ENCODE peak calls at places on chromosome 18, in five cellular contexts. One of them, this sample, is unnamed.

GRCh38 chr18:69239849-69240248 is 160.8 kb upstream of the DOK6 start:
- DNase-seq in HT-29: no peak
- DNase-seq in stimulated activated CD8-positive, alpha-beta memory T cell treated with anti-CD3 and anti-CD28 coated beads, Interleukin-7, amount 100 ng/mL, for 24 hours: no peak
- DNase-seq in SW480: no peak
- DNase-seq in activated CD4-positive, alpha-beta T cell treated with anti-CD3 and anti-CD28 coated beads, Interleukin-2, amount 50 U/mL, for 1 hour: no peak
- DNase-seq in this sample: no peak

GRCh38 chr18:6920099-6920955 is 190.8 kb downstream of the ARHGAP28 start:
- DNase-seq in activated CD4-positive, alpha-beta T cell treated with anti-CD3 and anti-CD28 coated beads, Interleukin-2, amount 50 U/mL, for 1 hour: no peak
- DNase-seq in stimulated activated CD8-positive, alpha-beta memory T cell treated with anti-CD3 and anti-CD28 coated beads, Interleukin-7, amount 100 ng/mL, for 24 hours: no peak
- DNase-seq in SW480: peak
- DNase-seq in HT-29: peak
- DNase-seq in this sample: no peak

GRCh38 chr18:10140461-10140911 is 226.7 kb downstream of the VAPA start:
- DNase-seq in HT-29: no peak
- DNase-seq in activated CD4-positive, alpha-beta T cell treated with anti-CD3 and anti-CD28 coated beads, Interleukin-2, amount 50 U/mL, for 1 hour: no peak
- DNase-seq in SW480: peak
- DNase-seq in stimulated activated CD8-positive, alpha-beta memory T cell treated with anti-CD3 and anti-CD28 coated beads, Interleukin-7, amount 100 ng/mL, for 24 hours: no peak
- DNase-seq in this sample: no peak

GRCh38 chr18:56953444-56953843 is 193.4 kb upstream of the BOD1L2 start:
- DNase-seq in stimulated activated CD8-positive, alpha-beta memory T cell treated with anti-CD3 and anti-CD28 coated beads, Interleukin-7, amount 100 ng/mL, for 24 hours: no peak
- DNase-seq in SW480: no peak
- DNase-seq in HT-29: no peak
- DNase-seq in activated CD4-positive, alpha-beta T cell treated with anti-CD3 and anti-CD28 coated beads, Interleukin-2, amount 50 U/mL, for 1 hour: no peak
- DNase-seq in this sample: no peak

GRCh38 chr18:35142270-35142605 is 98.6 kb upstream of the ZNF397 start:
- DNase-seq in activated CD4-positive, alpha-beta T cell treated with anti-CD3 and anti-CD28 coated beads, Interleukin-2, amount 50 U/mL, for 1 hour: no peak
- DNase-seq in stimulated activated CD8-positive, alpha-beta memory T cell treated with anti-CD3 and anti-CD28 coated beads, Interleukin-7, amount 100 ng/mL, for 24 hours: no peak
- DNase-seq in SW480: no peak
- DNase-seq in HT-29: no peak
- DNase-seq in this sample: no peak

GRCh38 chr18:75309564-75309963 is 99.0 kb downstream of the TSHZ1 start:
- DNase-seq in stimulated activated CD8-positive, alpha-beta memory T cell treated with anti-CD3 and anti-CD28 coated beads, Interleukin-7, amount 100 ng/mL, for 24 hours: no peak
- DNase-seq in SW480: no peak
- DNase-seq in activated CD4-positive, alpha-beta T cell treated with anti-CD3 and anti-CD28 coated beads, Interleukin-2, amount 50 U/mL, for 1 hour: no peak
- DNase-seq in HT-29: no peak
- DNase-seq in this sample: no peak

GRCh38 chr18:59022167-59022945 is 117.3 kb upstream of the SEC11C start:
- DNase-seq in HT-29: no peak
- DNase-seq in activated CD4-positive, alpha-beta T cell treated with anti-CD3 and anti-CD28 coated beads, Interleukin-2, amount 50 U/mL, for 1 hour: no peak
- DNase-seq in stimulated activated CD8-positive, alpha-beta memory T cell treated with anti-CD3 and anti-CD28 coated beads, Interleukin-7, amount 100 ng/mL, for 24 hours: no peak
- DNase-seq in SW480: no peak
- DNase-seq in this sample: no peak

GRCh38 chr18:61086657-61087056 is 246.6 kb upstream of the CDH20 start:
- DNase-seq in activated CD4-positive, alpha-beta T cell treated with anti-CD3 and anti-CD28 coated beads, Interleukin-2, amount 50 U/mL, for 1 hour: no peak
- DNase-seq in SW480: no peak
- DNase-seq in stimulated activated CD8-positive, alpha-beta memory T cell treated with anti-CD3 and anti-CD28 coated beads, Interleukin-7, amount 100 ng/mL, for 24 hours: no peak
- DNase-seq in HT-29: no peak
- DNase-seq in this sample: no peak

GRCh38 chr18:46663539-46663938 is 6.5 kb upstream of the LOXHD1 start:
- DNase-seq in SW480: no peak
- DNase-seq in HT-29: no peak
- DNase-seq in stimulated activated CD8-positive, alpha-beta memory T cell treated with anti-CD3 and anti-CD28 coated beads, Interleukin-7, amount 100 ng/mL, for 24 hours: no peak
- DNase-seq in activated CD4-positive, alpha-beta T cell treated with anti-CD3 and anti-CD28 coated beads, Interleukin-2, amount 50 U/mL, for 1 hour: no peak
- DNase-seq in this sample: no peak

GRCh38 chr18:48705043-48705442 is 166.2 kb downstream of the CTIF start:
- DNase-seq in HT-29: no peak
- DNase-seq in stimulated activated CD8-positive, alpha-beta memory T cell treated with anti-CD3 and anti-CD28 coated beads, Interleukin-7, amount 100 ng/mL, for 24 hours: no peak
- DNase-seq in SW480: no peak
- DNase-seq in activated CD4-positive, alpha-beta T cell treated with anti-CD3 and anti-CD28 coated beads, Interleukin-2, amount 50 U/mL, for 1 hour: no peak
- DNase-seq in this sample: no peak

GRCh38 chr18:70450658-70451253 is 161.9 kb downstream of the SOCS6 start:
- DNase-seq in activated CD4-positive, alpha-beta T cell treated with anti-CD3 and anti-CD28 coated beads, Interleukin-2, amount 50 U/mL, for 1 hour: no peak
- DNase-seq in stimulated activated CD8-positive, alpha-beta memory T cell treated with anti-CD3 and anti-CD28 coated beads, Interleukin-7, amount 100 ng/mL, for 24 hours: no peak
- DNase-seq in SW480: peak
- DNase-seq in HT-29: peak
- DNase-seq in this sample: peak

GRCh38 chr18:48106976-48107781 is 176.7 kb upstream of the SMAD2 start:
- DNase-seq in SW480: no peak
- DNase-seq in stimulated activated CD8-positive, alpha-beta memory T cell treated with anti-CD3 and anti-CD28 coated beads, Interleukin-7, amount 100 ng/mL, for 24 hours: no peak
- DNase-seq in HT-29: no peak
- DNase-seq in activated CD4-positive, alpha-beta T cell treated with anti-CD3 and anti-CD28 coated beads, Interleukin-2, amount 50 U/mL, for 1 hour: no peak
- DNase-seq in this sample: no peak

GRCh38 chr18:374735-375168 is 106.9 kb upstream of the THOC1 start:
- DNase-seq in activated CD4-positive, alpha-beta T cell treated with anti-CD3 and anti-CD28 coated beads, Interleukin-2, amount 50 U/mL, for 1 hour: no peak
- DNase-seq in SW480: no peak
- DNase-seq in HT-29: no peak
- DNase-seq in stimulated activated CD8-positive, alpha-beta memory T cell treated with anti-CD3 and anti-CD28 coated beads, Interleukin-7, amount 100 ng/mL, for 24 hours: no peak
- DNase-seq in this sample: no peak

GRCh38 chr18:666177-666576 is 8.7 kb downstream of the TYMS start:
- DNase-seq in stimulated activated CD8-positive, alpha-beta memory T cell treated with anti-CD3 and anti-CD28 coated beads, Interleukin-7, amount 100 ng/mL, for 24 hours: no peak
- DNase-seq in SW480: no peak
- DNase-seq in HT-29: no peak
- DNase-seq in activated CD4-positive, alpha-beta T cell treated with anti-CD3 and anti-CD28 coated beads, Interleukin-2, amount 50 U/mL, for 1 hour: no peak
- DNase-seq in this sample: no peak

GRCh38 chr18:11987527-11987926 is 6.2 kb downstream of the IMPA2 start:
- DNase-seq in stimulated activated CD8-positive, alpha-beta memory T cell treated with anti-CD3 and anti-CD28 coated beads, Interleukin-7, amount 100 ng/mL, for 24 hours: no peak
- DNase-seq in HT-29: no peak
- DNase-seq in activated CD4-positive, alpha-beta T cell treated with anti-CD3 and anti-CD28 coated beads, Interleukin-2, amount 50 U/mL, for 1 hour: no peak
- DNase-seq in SW480: no peak
- DNase-seq in this sample: no peak

GRCh38 chr18:11203998-11204397 is 54.6 kb upstream of the PIEZO2 start:
- DNase-seq in activated CD4-positive, alpha-beta T cell treated with anti-CD3 and anti-CD28 coated beads, Interleukin-2, amount 50 U/mL, for 1 hour: no peak
- DNase-seq in HT-29: no peak
- DNase-seq in SW480: no peak
- DNase-seq in stimulated activated CD8-positive, alpha-beta memory T cell treated with anti-CD3 and anti-CD28 coated beads, Interleukin-7, amount 100 ng/mL, for 24 hours: no peak
- DNase-seq in this sample: no peak

GRCh38 chr18:46313521-46313920 is 209.3 kb downstream of the HAUS1 start:
- DNase-seq in activated CD4-positive, alpha-beta T cell treated with anti-CD3 and anti-CD28 coated beads, Interleukin-2, amount 50 U/mL, for 1 hour: no peak
- DNase-seq in SW480: no peak
- DNase-seq in HT-29: no peak
- DNase-seq in stimulated activated CD8-positive, alpha-beta memory T cell treated with anti-CD3 and anti-CD28 coated beads, Interleukin-7, amount 100 ng/mL, for 24 hours: no peak
- DNase-seq in this sample: no peak

GRCh38 chr18:67854340-67854739 is 337.8 kb upstream of the DSEL start:
- DNase-seq in SW480: no peak
- DNase-seq in HT-29: no peak
- DNase-seq in stimulated activated CD8-positive, alpha-beta memory T cell treated with anti-CD3 and anti-CD28 coated beads, Interleukin-7, amount 100 ng/mL, for 24 hours: no peak
- DNase-seq in activated CD4-positive, alpha-beta T cell treated with anti-CD3 and anti-CD28 coated beads, Interleukin-2, amount 50 U/mL, for 1 hour: no peak
- DNase-seq in this sample: no peak

GRCh38 chr18:23337599-23338444 is 115.3 kb upstream of the RIOK3 start:
- DNase-seq in stimulated activated CD8-positive, alpha-beta memory T cell treated with anti-CD3 and anti-CD28 coated beads, Interleukin-7, amount 100 ng/mL, for 24 hours: no peak
- DNase-seq in SW480: peak
- DNase-seq in activated CD4-positive, alpha-beta T cell treated with anti-CD3 and anti-CD28 coated beads, Interleukin-2, amount 50 U/mL, for 1 hour: no peak
- DNase-seq in HT-29: peak
- DNase-seq in this sample: peak

GRCh38 chr18:48781041-48781989 is 169.4 kb downstream of the SMAD7 start:
- DNase-seq in HT-29: no peak
- DNase-seq in stimulated activated CD8-positive, alpha-beta memory T cell treated with anti-CD3 and anti-CD28 coated beads, Interleukin-7, amount 100 ng/mL, for 24 hours: no peak
- DNase-seq in SW480: no peak
- DNase-seq in activated CD4-positive, alpha-beta T cell treated with anti-CD3 and anti-CD28 coated beads, Interleukin-2, amount 50 U/mL, for 1 hour: no peak
- DNase-seq in this sample: no peak

GRCh38 chr18:38575023-38575422 is 1009.4 kb upstream of the CELF4 start:
- DNase-seq in HT-29: no peak
- DNase-seq in activated CD4-positive, alpha-beta T cell treated with anti-CD3 and anti-CD28 coated beads, Interleukin-2, amount 50 U/mL, for 1 hour: no peak
- DNase-seq in stimulated activated CD8-positive, alpha-beta memory T cell treated with anti-CD3 and anti-CD28 coated beads, Interleukin-7, amount 100 ng/mL, for 24 hours: no peak
- DNase-seq in SW480: no peak
- DNase-seq in this sample: no peak

GRCh38 chr18:9380571-9381390 is 46.2 kb downstream of the TWSG1 start:
- DNase-seq in SW480: no peak
- DNase-seq in HT-29: no peak
- DNase-seq in activated CD4-positive, alpha-beta T cell treated with anti-CD3 and anti-CD28 coated beads, Interleukin-2, amount 50 U/mL, for 1 hour: no peak
- DNase-seq in stimulated activated CD8-positive, alpha-beta memory T cell treated with anti-CD3 and anti-CD28 coated beads, Interleukin-7, amount 100 ng/mL, for 24 hours: no peak
- DNase-seq in this sample: peak

GRCh38 chr18:5317186-5317585 is 21.7 kb upstream of the ZBTB14 start:
- DNase-seq in activated CD4-positive, alpha-beta T cell treated with anti-CD3 and anti-CD28 coated beads, Interleukin-2, amount 50 U/mL, for 1 hour: no peak
- DNase-seq in HT-29: no peak
- DNase-seq in stimulated activated CD8-positive, alpha-beta memory T cell treated with anti-CD3 and anti-CD28 coated beads, Interleukin-7, amount 100 ng/mL, for 24 hours: no peak
- DNase-seq in SW480: no peak
- DNase-seq in this sample: no peak

GRCh38 chr18:40413160-40413559 is 1541.9 kb upstream of the PIK3C3 start:
- DNase-seq in SW480: peak
- DNase-seq in stimulated activated CD8-positive, alpha-beta memory T cell treated with anti-CD3 and anti-CD28 coated beads, Interleukin-7, amount 100 ng/mL, for 24 hours: no peak
- DNase-seq in HT-29: peak
- DNase-seq in activated CD4-positive, alpha-beta T cell treated with anti-CD3 and anti-CD28 coated beads, Interleukin-2, amount 50 U/mL, for 1 hour: no peak
- DNase-seq in this sample: peak

GRCh38 chr18:28409811-28410210 is 232.9 kb upstream of the CDH2 start:
- DNase-seq in SW480: no peak
- DNase-seq in stimulated activated CD8-positive, alpha-beta memory T cell treated with anti-CD3 and anti-CD28 coated beads, Interleukin-7, amount 100 ng/mL, for 24 hours: no peak
- DNase-seq in activated CD4-positive, alpha-beta T cell treated with anti-CD3 and anti-CD28 coated beads, Interleukin-2, amount 50 U/mL, for 1 hour: no peak
- DNase-seq in HT-29: no peak
- DNase-seq in this sample: no peak

GRCh38 chr18:75107931-75108276 is 101.0 kb downstream of the PTGR3 start:
- DNase-seq in HT-29: no peak
- DNase-seq in SW480: no peak
- DNase-seq in stimulated activated CD8-positive, alpha-beta memory T cell treated with anti-CD3 and anti-CD28 coated beads, Interleukin-7, amount 100 ng/mL, for 24 hours: no peak
- DNase-seq in activated CD4-positive, alpha-beta T cell treated with anti-CD3 and anti-CD28 coated beads, Interleukin-2, amount 50 U/mL, for 1 hour: no peak
- DNase-seq in this sample: no peak

GRCh38 chr18:23355206-23355605 is 97.9 kb upstream of the RIOK3 start:
- DNase-seq in stimulated activated CD8-positive, alpha-beta memory T cell treated with anti-CD3 and anti-CD28 coated beads, Interleukin-7, amount 100 ng/mL, for 24 hours: no peak
- DNase-seq in activated CD4-positive, alpha-beta T cell treated with anti-CD3 and anti-CD28 coated beads, Interleukin-2, amount 50 U/mL, for 1 hour: no peak
- DNase-seq in SW480: no peak
- DNase-seq in HT-29: no peak
- DNase-seq in this sample: no peak

GRCh38 chr18:59055345-59056032 is 84.2 kb upstream of the SEC11C start:
- DNase-seq in SW480: no peak
- DNase-seq in HT-29: no peak
- DNase-seq in stimulated activated CD8-positive, alpha-beta memory T cell treated with anti-CD3 and anti-CD28 coated beads, Interleukin-7, amount 100 ng/mL, for 24 hours: no peak
- DNase-seq in activated CD4-positive, alpha-beta T cell treated with anti-CD3 and anti-CD28 coated beads, Interleukin-2, amount 50 U/mL, for 1 hour: no peak
- DNase-seq in this sample: no peak

GRCh38 chr18:42931501-42931900 is 184.0 kb downstream of the RIT2 start:
- DNase-seq in activated CD4-positive, alpha-beta T cell treated with anti-CD3 and anti-CD28 coated beads, Interleukin-2, amount 50 U/mL, for 1 hour: no peak
- DNase-seq in HT-29: no peak
- DNase-seq in SW480: no peak
- DNase-seq in stimulated activated CD8-positive, alpha-beta memory T cell treated with anti-CD3 and anti-CD28 coated beads, Interleukin-7, amount 100 ng/mL, for 24 hours: no peak
- DNase-seq in this sample: no peak